ENCODE peak calls at places on chromosomes 16 and 17, in four cellular contexts. Y is GM12878, M is HepG2, H is K562. E is an unnamed sample.

GRCh38 chr16:85390511-85391174 is 222.5 kb upstream of the GSE1 start:
- DNase-seq in H (peak; percentile 94), M (peak; percentile 90), Y (no peak), E (peak; percentile 60)

GRCh38 chr17:31580331-31581021 is 189.0 kb downstream of the RAB11FIP4 start:
- DNase-seq in M (no peak), H (no peak), Y (no peak), E (no peak)

GRCh38 chr17:37106049-37106448 is 157.3 kb downstream of the AATF start:
- DNase-seq in M (no peak), Y (no peak), H (no peak), E (no peak)

GRCh38 chr16:495127-495748 is 32.3 kb upstream of the CAPN15 start:
- DNase-seq in Y (no peak), M (peak; percentile 59), H (peak; percentile 64), E (peak; percentile 65)

GRCh38 chr16:81686391-81687182 is 92.5 kb upstream of the PLCG2 start:
- DNase-seq in H (peak; percentile 8), Y (no peak), M (no peak), E (no peak)

GRCh38 chr17:61723183-61723582 is 132.2 kb upstream of the NACA2 start:
- DNase-seq in Y (no peak), H (no peak), M (peak; percentile 24), E (no peak)

GRCh38 chr17:43319293-43320124 is 79.3 kb upstream of the ARL4D start:
- DNase-seq in Y (no peak), H (no peak), M (no peak), E (no peak)

GRCh38 chr17:48310748-48311213 is 119.2 kb downstream of the SKAP1 start:
- DNase-seq in Y (no peak), M (no peak), H (peak; percentile 75), E (peak; percentile 52)

GRCh38 chr17:78588258-78589030 is 11.2 kb upstream of the DNAH17 start:
- DNase-seq in M (peak; percentile 54), Y (no peak), H (no peak), E (no peak)

GRCh38 chr17:76357597-76358158 is 4.0 kb upstream of the PRPSAP1 start:
- DNase-seq in M (peak; percentile 47), H (no peak), Y (no peak), E (no peak)

GRCh38 chr16:85357323-85357722 is 245.1 kb upstream of the CIBAR2 start:
- DNase-seq in H (no peak), Y (no peak), M (no peak), E (no peak)

GRCh38 chr17:28947639-28948038 is 3.7 kb downstream of the PHF12 start:
- DNase-seq in H (no peak), M (no peak), Y (no peak), E (no peak)

GRCh38 chr16:49856741-49857330 is 924 bp upstream of the ZNF423 start:
- DNase-seq in M (peak; percentile 50), Y (no peak), H (peak; percentile 59), E (peak; percentile 67)

GRCh38 chr17:7408341-7408740 is 696 bp downstream of the NLGN2 start:
- DNase-seq in H (no peak), M (no peak), Y (no peak), E (no peak)

GRCh38 chr16:65409505-65409904 is 287.6 kb upstream of the CDH11 start:
- DNase-seq in M (no peak), Y (no peak), H (no peak), E (no peak)

GRCh38 chr16:1152123-1152638 is 725 bp upstream of the CACNA1H start:
- DNase-seq in Y (no peak), H (peak; percentile 31), M (no peak), E (peak; percentile 33)

GRCh38 chr16:1019934-1020305 is 38.4 kb downstream of the SOX8 start:
- DNase-seq in M (no peak), H (no peak), Y (no peak), E (no peak)

GRCh38 chr17:1201132-1201702 is 21.4 kb upstream of the ABR start:
- DNase-seq in M (no peak), Y (no peak), H (no peak), E (no peak)

GRCh38 chr16:80803341-80804060 is 897 bp downstream of the CDYL2 start:
- DNase-seq in M (no peak), H (no peak), Y (no peak), E (peak; percentile 62)

GRCh38 chr17:44878627-44879221 is 20.5 kb downstream of the EFTUD2 start:
- DNase-seq in M (peak; percentile 37), H (peak; percentile 42), Y (no peak), E (peak; percentile 51)

GRCh38 chr16:86834451-86835035 is 256.2 kb downstream of the FOXL1 start:
- DNase-seq in M (no peak), Y (no peak), H (peak; percentile 6), E (peak; percentile 49)

GRCh38 chr17:65463242-65463641 is 98.2 kb downstream of the AXIN2 start:
- DNase-seq in M (no peak), Y (no peak), H (no peak), E (no peak)

GRCh38 chr17:19724501-19725420 is 8.4 kb upstream of the SLC47A2 start:
- DNase-seq in M (no peak), Y (no peak), H (no peak), E (no peak)

GRCh38 chr17:73933871-73934270 is 269.6 kb upstream of the RPL38 start:
- DNase-seq in H (no peak), Y (no peak), M (no peak), E (no peak)

GRCh38 chr17:8148560-8148959 is 3.6 kb downstream of the PER1 start:
- DNase-seq in M (no peak), Y (no peak), H (no peak), E (no peak)

GRCh38 chr17:17766351-17767095 is 70.3 kb downstream of the SREBF1 start:
- DNase-seq in Y (no peak), H (no peak), M (no peak), E (no peak)

GRCh38 chr16:637081-638018 is 1.2 kb upstream of the METTL26 start:
- DNase-seq in H (peak; percentile 89), M (peak; percentile 37), Y (no peak), E (peak; percentile 96)

GRCh38 chr17:13862341-13862740 is 207.0 kb upstream of the COX10 start:
- DNase-seq in Y (no peak), M (no peak), H (no peak), E (no peak)

GRCh38 chr16:2762711-2763110 is 10.3 kb downstream of the SRRM2 start:
- DNase-seq in H (no peak), Y (no peak), M (no peak), E (no peak)
- TF ChIP-seq FOXK2 in H (no peak), Y (no peak), M (no peak), E (no peak)

GRCh38 chr17:2262146-2262587 is 41.4 kb downstream of the SMG6 start:
- DNase-seq in M (no peak), H (no peak), Y (no peak), E (no peak)

GRCh38 chr17:2263183-2263954 is 40.2 kb downstream of the SMG6 start:
- DNase-seq in Y (no peak), H (no peak), M (no peak), E (no peak)

GRCh38 chr17:2264023-2264860 is 39.3 kb downstream of the SMG6 start:
- DNase-seq in Y (no peak), M (no peak), H (no peak), E (no peak)

GRCh38 chr17:2259769-2260536 is 43.6 kb downstream of the SMG6 start:
- DNase-seq in H (no peak), Y (peak; percentile 85), M (no peak), E (no peak)
- TF ChIP-seq FOXK2 in H (no peak), Y (no peak), M (no peak), E (no peak)

GRCh38 chr17:50102164-50102991 is 7.2 kb downstream of the PDK2 start:
- DNase-seq in M (peak; percentile 92), Y (no peak), H (no peak), E (no peak)

GRCh38 chr17:50103252-50103651 is 8.1 kb downstream of the PDK2 start:
- DNase-seq in H (no peak), M (no peak), Y (no peak), E (no peak)

GRCh38 chr17:50100921-50101345 is 5.8 kb downstream of the PDK2 start:
- DNase-seq in H (no peak), Y (no peak), M (no peak), E (no peak)

GRCh38 chr17:50100480-50100883 is 5.3 kb downstream of the PDK2 start:
- DNase-seq in M (no peak), Y (no peak), H (no peak), E (no peak)

DNA sequence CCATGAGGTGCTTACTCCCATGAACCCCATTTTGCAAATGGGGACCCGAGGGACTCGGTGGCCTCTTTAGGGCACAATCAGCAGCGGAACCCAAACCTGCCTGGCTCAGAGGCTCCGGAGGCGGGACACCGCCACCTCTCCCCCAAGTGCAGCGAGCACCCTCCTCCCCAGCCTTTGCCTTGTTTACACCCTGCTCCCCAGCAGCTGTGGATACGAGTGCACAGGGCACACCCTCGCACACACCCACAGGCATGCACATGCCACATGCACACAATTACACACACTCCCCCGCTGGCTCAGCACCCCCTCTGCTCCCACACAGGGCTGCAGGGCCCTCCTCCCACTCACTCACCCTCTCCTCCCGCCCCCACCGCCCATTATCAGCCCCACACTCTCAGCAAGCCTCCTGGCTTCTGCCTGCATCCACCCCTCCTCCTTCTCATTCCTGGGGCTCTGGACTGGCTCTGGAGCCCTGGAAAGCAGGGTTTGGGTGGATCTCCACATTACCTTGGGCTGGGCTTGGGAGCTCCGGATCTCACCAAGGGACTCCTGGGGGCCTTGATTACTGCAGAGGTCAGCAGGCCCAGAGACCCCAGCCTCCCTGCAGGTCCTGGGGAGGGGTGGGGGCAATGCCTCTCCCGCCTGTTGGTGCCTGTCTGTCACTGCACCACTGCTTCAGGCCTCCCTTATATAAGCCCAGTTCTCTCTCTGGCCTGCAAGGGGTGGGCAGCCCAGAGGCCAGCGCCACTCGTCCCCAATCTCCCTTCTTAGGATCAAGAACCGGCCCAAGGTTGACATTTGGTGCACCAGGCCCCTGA is 6.4 kb downstream of the PDK2 start:
- DNase-seq in M (no peak), Y (no peak), H (peak; percentile 62), E (no peak)
- TF ChIP-seq FOXK2 in M (peak; percentile 68), Y (no peak), H (peak; percentile 96), E (no peak)

DNA sequence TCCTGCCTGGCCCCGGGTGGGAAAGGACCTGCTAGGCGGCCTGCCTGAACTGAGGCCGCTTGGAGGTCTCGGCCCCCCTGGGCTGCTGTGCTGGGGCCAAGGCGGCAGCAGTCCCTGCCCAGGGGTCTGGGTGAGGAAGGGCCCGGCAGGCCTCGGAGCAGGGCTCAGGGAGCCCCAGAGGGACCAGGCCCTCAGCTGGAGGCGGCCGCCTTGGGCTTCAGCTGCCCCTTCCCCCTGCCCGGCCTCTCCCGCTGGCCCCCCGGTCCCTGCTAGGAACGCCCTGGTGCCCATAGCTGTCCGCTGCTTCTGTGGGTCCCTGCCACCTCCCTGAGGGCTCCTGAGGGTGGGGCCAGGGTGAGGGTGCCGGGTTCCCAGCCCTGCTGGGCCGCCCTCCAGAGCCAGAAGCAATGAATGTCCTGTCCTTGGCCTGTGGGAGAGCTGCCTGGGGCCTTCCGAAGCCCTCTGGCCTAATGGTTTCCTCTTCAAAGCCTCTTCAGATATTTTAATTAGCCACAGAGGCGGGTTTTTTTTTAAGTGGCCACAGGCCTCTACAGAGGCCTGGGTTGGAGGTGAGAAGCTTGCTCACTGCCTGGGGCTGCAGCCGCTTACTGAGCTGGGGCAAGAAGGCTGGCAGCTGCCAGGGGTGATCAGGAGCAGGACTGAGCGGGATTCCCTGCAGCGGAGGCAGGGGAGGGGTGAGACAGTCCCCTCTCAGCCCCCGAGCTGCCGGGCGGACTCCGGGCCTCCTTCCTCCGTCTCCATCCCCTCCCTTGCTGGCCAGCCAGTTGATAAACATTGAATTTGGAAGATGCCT is 10.0 kb downstream of the CENPX start:
- DNase-seq in M (no peak), H (no peak), Y (no peak), E (no peak)
- TF ChIP-seq FOXK2 in M (no peak), H (no peak), Y (no peak), E (no peak)

GRCh38 chr17:5203178-5203907 is 11.7 kb upstream of the ZNF594 start:
- DNase-seq in Y (no peak), M (no peak), H (no peak), E (no peak)
- TF ChIP-seq FOXK2 in Y (no peak), M (no peak), H (no peak), E (no peak)